ENCODE peak calls at places on chromosomes 3 and 15, in nine cellular contexts. One of them, this sample, is unnamed.

GRCh38 chr3:72991522-72991921 is 5.1 kb upstream of the PPP4R2 start:
- DNase-seq in uterus: no peak
- DNase-seq in SK-MEL-5: no peak
- DNase-seq in DMS153: no peak
- DNase-seq in NCI-H1092: no peak
- DNase-seq in stimulated activated CD4-positive, alpha-beta T cell treated with anti-CD3 and anti-CD28 coated beads, TNF-alpha, amount 100 ng/mL, for 48 hours: no peak
- DNase-seq in stimulated activated CD8-positive, alpha-beta memory T cell treated with anti-CD3 and anti-CD28 coated beads, Interleukin-15, amount 100 ng/mL, for 4 hours: no peak
- DNase-seq in anterior cingulate cortex: no peak
- DNase-seq in HTR-8/SVneo: no peak
- DNase-seq in this sample: no peak

GRCh38 chr3:101926594-101927105 is 77.3 kb downstream of the NFKBIZ start:
- DNase-seq in uterus: no peak
- DNase-seq in SK-MEL-5: no peak
- DNase-seq in DMS153: peak; percentile 36
- DNase-seq in NCI-H1092: no peak
- DNase-seq in stimulated activated CD4-positive, alpha-beta T cell treated with anti-CD3 and anti-CD28 coated beads, TNF-alpha, amount 100 ng/mL, for 48 hours: no peak
- DNase-seq in stimulated activated CD8-positive, alpha-beta memory T cell treated with anti-CD3 and anti-CD28 coated beads, Interleukin-15, amount 100 ng/mL, for 4 hours: no peak
- DNase-seq in anterior cingulate cortex: no peak
- DNase-seq in HTR-8/SVneo: no peak
- DNase-seq in this sample: no peak

GRCh38 chr3:62587169-62587568 is 213.8 kb upstream of the FEZF2 start:
- DNase-seq in uterus: no peak
- DNase-seq in SK-MEL-5: no peak
- DNase-seq in DMS153: no peak
- DNase-seq in NCI-H1092: no peak
- DNase-seq in stimulated activated CD4-positive, alpha-beta T cell treated with anti-CD3 and anti-CD28 coated beads, TNF-alpha, amount 100 ng/mL, for 48 hours: no peak
- DNase-seq in stimulated activated CD8-positive, alpha-beta memory T cell treated with anti-CD3 and anti-CD28 coated beads, Interleukin-15, amount 100 ng/mL, for 4 hours: no peak
- DNase-seq in anterior cingulate cortex: no peak
- DNase-seq in HTR-8/SVneo: no peak
- DNase-seq in this sample: no peak

GRCh38 chr3:186815490-186815889 is 9.2 kb upstream of the RFC4 start:
- DNase-seq in uterus: no peak
- DNase-seq in SK-MEL-5: peak; percentile 45
- DNase-seq in DMS153: no peak
- DNase-seq in NCI-H1092: no peak
- DNase-seq in stimulated activated CD4-positive, alpha-beta T cell treated with anti-CD3 and anti-CD28 coated beads, TNF-alpha, amount 100 ng/mL, for 48 hours: no peak
- DNase-seq in stimulated activated CD8-positive, alpha-beta memory T cell treated with anti-CD3 and anti-CD28 coated beads, Interleukin-15, amount 100 ng/mL, for 4 hours: no peak
- DNase-seq in anterior cingulate cortex: no peak
- DNase-seq in HTR-8/SVneo: no peak
- DNase-seq in this sample: peak; percentile 9

GRCh38 chr3:129016366-129016724 is 15.2 kb downstream of the EFCC1 start:
- DNase-seq in uterus: no peak
- DNase-seq in SK-MEL-5: no peak
- DNase-seq in DMS153: peak; percentile 87
- DNase-seq in NCI-H1092: peak; percentile 82
- DNase-seq in stimulated activated CD4-positive, alpha-beta T cell treated with anti-CD3 and anti-CD28 coated beads, TNF-alpha, amount 100 ng/mL, for 48 hours: peak; percentile 32
- DNase-seq in stimulated activated CD8-positive, alpha-beta memory T cell treated with anti-CD3 and anti-CD28 coated beads, Interleukin-15, amount 100 ng/mL, for 4 hours: peak; percentile 36
- DNase-seq in anterior cingulate cortex: peak; percentile 42
- DNase-seq in HTR-8/SVneo: no peak
- DNase-seq in this sample: peak; percentile 68

GRCh38 chr3:179224584-179224983 is 26.3 kb downstream of the KCNMB3 start:
- DNase-seq in uterus: no peak
- DNase-seq in SK-MEL-5: no peak
- DNase-seq in DMS153: no peak
- DNase-seq in NCI-H1092: no peak
- DNase-seq in stimulated activated CD4-positive, alpha-beta T cell treated with anti-CD3 and anti-CD28 coated beads, TNF-alpha, amount 100 ng/mL, for 48 hours: no peak
- DNase-seq in stimulated activated CD8-positive, alpha-beta memory T cell treated with anti-CD3 and anti-CD28 coated beads, Interleukin-15, amount 100 ng/mL, for 4 hours: no peak
- DNase-seq in anterior cingulate cortex: no peak
- DNase-seq in HTR-8/SVneo: no peak
- DNase-seq in this sample: no peak

GRCh38 chr3:105747056-105747455 is 121.8 kb downstream of the CBLB start:
- DNase-seq in uterus: no peak
- DNase-seq in SK-MEL-5: no peak
- DNase-seq in DMS153: no peak
- DNase-seq in NCI-H1092: no peak
- DNase-seq in stimulated activated CD4-positive, alpha-beta T cell treated with anti-CD3 and anti-CD28 coated beads, TNF-alpha, amount 100 ng/mL, for 48 hours: no peak
- DNase-seq in stimulated activated CD8-positive, alpha-beta memory T cell treated with anti-CD3 and anti-CD28 coated beads, Interleukin-15, amount 100 ng/mL, for 4 hours: no peak
- DNase-seq in anterior cingulate cortex: no peak
- DNase-seq in HTR-8/SVneo: no peak
- DNase-seq in this sample: no peak

GRCh38 chr15:80978685-80979084 is 10.9 kb downstream of the MESD start:
- DNase-seq in uterus: no peak
- DNase-seq in SK-MEL-5: no peak
- DNase-seq in DMS153: no peak
- DNase-seq in NCI-H1092: no peak
- DNase-seq in stimulated activated CD4-positive, alpha-beta T cell treated with anti-CD3 and anti-CD28 coated beads, TNF-alpha, amount 100 ng/mL, for 48 hours: no peak
- DNase-seq in stimulated activated CD8-positive, alpha-beta memory T cell treated with anti-CD3 and anti-CD28 coated beads, Interleukin-15, amount 100 ng/mL, for 4 hours: no peak
- DNase-seq in anterior cingulate cortex: no peak
- DNase-seq in HTR-8/SVneo: no peak
- DNase-seq in this sample: no peak

GRCh38 chr3:195100903-195101591 is 169.9 kb downstream of the XXYLT1 start:
- DNase-seq in uterus: no peak
- DNase-seq in SK-MEL-5: no peak
- DNase-seq in DMS153: no peak
- DNase-seq in NCI-H1092: no peak
- DNase-seq in stimulated activated CD4-positive, alpha-beta T cell treated with anti-CD3 and anti-CD28 coated beads, TNF-alpha, amount 100 ng/mL, for 48 hours: no peak
- DNase-seq in stimulated activated CD8-positive, alpha-beta memory T cell treated with anti-CD3 and anti-CD28 coated beads, Interleukin-15, amount 100 ng/mL, for 4 hours: no peak
- DNase-seq in anterior cingulate cortex: no peak
- DNase-seq in HTR-8/SVneo: no peak
- DNase-seq in this sample: no peak

GRCh38 chr3:8647137-8647970 is 2.8 kb upstream of the SSUH2 start:
- DNase-seq in uterus: no peak
- DNase-seq in SK-MEL-5: no peak
- DNase-seq in DMS153: no peak
- DNase-seq in NCI-H1092: no peak
- DNase-seq in stimulated activated CD4-positive, alpha-beta T cell treated with anti-CD3 and anti-CD28 coated beads, TNF-alpha, amount 100 ng/mL, for 48 hours: no peak
- DNase-seq in stimulated activated CD8-positive, alpha-beta memory T cell treated with anti-CD3 and anti-CD28 coated beads, Interleukin-15, amount 100 ng/mL, for 4 hours: no peak
- DNase-seq in anterior cingulate cortex: no peak
- DNase-seq in HTR-8/SVneo: no peak
- DNase-seq in this sample: no peak

GRCh38 chr3:152126260-152126659 is 142.5 kb upstream of the MBNL1 start:
- DNase-seq in uterus: no peak
- DNase-seq in SK-MEL-5: no peak
- DNase-seq in DMS153: no peak
- DNase-seq in NCI-H1092: no peak
- DNase-seq in stimulated activated CD4-positive, alpha-beta T cell treated with anti-CD3 and anti-CD28 coated beads, TNF-alpha, amount 100 ng/mL, for 48 hours: no peak
- DNase-seq in stimulated activated CD8-positive, alpha-beta memory T cell treated with anti-CD3 and anti-CD28 coated beads, Interleukin-15, amount 100 ng/mL, for 4 hours: no peak
- DNase-seq in anterior cingulate cortex: no peak
- DNase-seq in HTR-8/SVneo: no peak
- DNase-seq in this sample: no peak

GRCh38 chr3:133384331-133385027 is 15.4 kb upstream of the BFSP2 start:
- DNase-seq in uterus: peak; percentile 35
- DNase-seq in SK-MEL-5: peak; percentile 67
- DNase-seq in DMS153: no peak
- DNase-seq in NCI-H1092: peak; percentile 84
- DNase-seq in stimulated activated CD4-positive, alpha-beta T cell treated with anti-CD3 and anti-CD28 coated beads, TNF-alpha, amount 100 ng/mL, for 48 hours: no peak
- DNase-seq in stimulated activated CD8-positive, alpha-beta memory T cell treated with anti-CD3 and anti-CD28 coated beads, Interleukin-15, amount 100 ng/mL, for 4 hours: no peak
- DNase-seq in anterior cingulate cortex: peak; percentile 83
- DNase-seq in HTR-8/SVneo: peak; percentile 59
- DNase-seq in this sample: peak; percentile 31

GRCh38 chr15:51803961-51804360 is 25.5 kb upstream of the TMOD3 start:
- DNase-seq in uterus: no peak
- DNase-seq in SK-MEL-5: no peak
- DNase-seq in DMS153: no peak
- DNase-seq in NCI-H1092: no peak
- DNase-seq in stimulated activated CD4-positive, alpha-beta T cell treated with anti-CD3 and anti-CD28 coated beads, TNF-alpha, amount 100 ng/mL, for 48 hours: no peak
- DNase-seq in stimulated activated CD8-positive, alpha-beta memory T cell treated with anti-CD3 and anti-CD28 coated beads, Interleukin-15, amount 100 ng/mL, for 4 hours: no peak
- DNase-seq in anterior cingulate cortex: no peak
- DNase-seq in HTR-8/SVneo: no peak
- DNase-seq in this sample: no peak

GRCh38 chr3:136141296-136141785 is 54.8 kb downstream of the MSL2 start:
- DNase-seq in uterus: no peak
- DNase-seq in SK-MEL-5: no peak
- DNase-seq in DMS153: no peak
- DNase-seq in NCI-H1092: no peak
- DNase-seq in stimulated activated CD4-positive, alpha-beta T cell treated with anti-CD3 and anti-CD28 coated beads, TNF-alpha, amount 100 ng/mL, for 48 hours: no peak
- DNase-seq in stimulated activated CD8-positive, alpha-beta memory T cell treated with anti-CD3 and anti-CD28 coated beads, Interleukin-15, amount 100 ng/mL, for 4 hours: no peak
- DNase-seq in anterior cingulate cortex: no peak
- DNase-seq in HTR-8/SVneo: no peak
- DNase-seq in this sample: no peak

GRCh38 chr15:57680021-57680420 is 26.5 kb upstream of the POLR2M start:
- DNase-seq in uterus: no peak
- DNase-seq in SK-MEL-5: no peak
- DNase-seq in DMS153: no peak
- DNase-seq in NCI-H1092: no peak
- DNase-seq in stimulated activated CD4-positive, alpha-beta T cell treated with anti-CD3 and anti-CD28 coated beads, TNF-alpha, amount 100 ng/mL, for 48 hours: no peak
- DNase-seq in stimulated activated CD8-positive, alpha-beta memory T cell treated with anti-CD3 and anti-CD28 coated beads, Interleukin-15, amount 100 ng/mL, for 4 hours: no peak
- DNase-seq in anterior cingulate cortex: no peak
- DNase-seq in HTR-8/SVneo: peak; percentile 23
- DNase-seq in this sample: no peak

GRCh38 chr3:61719278-61719977 is 158.1 kb downstream of the PTPRG start:
- DNase-seq in uterus: no peak
- DNase-seq in SK-MEL-5: no peak
- DNase-seq in DMS153: no peak
- DNase-seq in NCI-H1092: no peak
- DNase-seq in stimulated activated CD4-positive, alpha-beta T cell treated with anti-CD3 and anti-CD28 coated beads, TNF-alpha, amount 100 ng/mL, for 48 hours: no peak
- DNase-seq in stimulated activated CD8-positive, alpha-beta memory T cell treated with anti-CD3 and anti-CD28 coated beads, Interleukin-15, amount 100 ng/mL, for 4 hours: no peak
- DNase-seq in anterior cingulate cortex: peak; percentile 1
- DNase-seq in HTR-8/SVneo: no peak
- DNase-seq in this sample: no peak

GRCh38 chr3:49629866-49630265 is 44.3 kb upstream of the APEH start:
- DNase-seq in uterus: no peak
- DNase-seq in SK-MEL-5: no peak
- DNase-seq in DMS153: no peak
- DNase-seq in NCI-H1092: no peak
- DNase-seq in stimulated activated CD4-positive, alpha-beta T cell treated with anti-CD3 and anti-CD28 coated beads, TNF-alpha, amount 100 ng/mL, for 48 hours: no peak
- DNase-seq in stimulated activated CD8-positive, alpha-beta memory T cell treated with anti-CD3 and anti-CD28 coated beads, Interleukin-15, amount 100 ng/mL, for 4 hours: no peak
- DNase-seq in anterior cingulate cortex: peak; percentile 81
- DNase-seq in HTR-8/SVneo: no peak
- DNase-seq in this sample: no peak

This sample was measured in activated CD4-positive, alpha-beta memory T cell treated with anti-CD3 and anti-CD28 coated beads, Interleukin-2, amount 10 ng/mL, durations not matched to agents 7 days and 5 days.